ENCODE peak calls at places on chromosomes 6 and 20, in four cellular contexts. A is Panc1, O is testis, M is HepG2. G is an unnamed sample. For H3K36me3 and H3K27me3, the result is how much of the 10 kb centered on the place peaks cover.

GRCh38 chr6:99603421-99604160 is 3.0 kb upstream of the PRDM13 start:
- DNase-seq in A (no peak), O (no peak), M (no peak), G (no peak)

GRCh38 chr6:106215608-106216007 is 110.0 kb downstream of the ATG5 start:
- DNase-seq in A (no peak), O (no peak), M (no peak), G (no peak)

GRCh38 chr6:150250826-150251225 is 108.0 kb downstream of the PPP1R14C start:
- DNase-seq in A (no peak), O (no peak), M (no peak), G (peak)

GRCh38 chr6:163356324-163356723 is 58.2 kb upstream of the QKI start:
- DNase-seq in A (no peak), O (peak), M (no peak), G (peak)

GRCh38 chr20:36507746-36508145 is 33.6 kb upstream of the MYL9 start:
- DNase-seq in A (no peak), O (no peak), M (no peak), G (no peak)

GRCh38 chr20:6590891-6591679 is 176.4 kb upstream of the BMP2 start:
- DNase-seq in A (no peak), O (no peak), M (no peak), G (no peak)

GRCh38 chr20:34871966-34872603 is 571 bp downstream of the GGT7 start:
- DNase-seq in A (no peak), O (no peak), M (no peak), G (no peak)

GRCh38 chr6:158715330-158716311 is 65.8 kb downstream of the SYTL3 start:
- DNase-seq in A (no peak), O (no peak), M (no peak), G (no peak)

GRCh38 chr6:108115598-108116058 is 41.1 kb upstream of the OSTM1 start:
- DNase-seq in A (no peak), O (peak), M (peak), G (peak)

GRCh38 chr6:16729183-16729696 is 32.0 kb downstream of the ATXN1 start:
- DNase-seq in A (peak), O (no peak), M (peak), G (no peak)

GRCh38 chr6:167678102-167679101 is 148.3 kb upstream of the AFDN start:
- DNase-seq in A (no peak), O (peak), M (peak), G (peak)

GRCh38 chr20:63934271-63935068 is 21.7 kb downstream of the UCKL1 start:
- DNase-seq in A (no peak), O (no peak), M (no peak), G (no peak)

GRCh38 chr6:159916752-159917151 is 26.0 kb downstream of the MAS1 start:
- DNase-seq in A (no peak), O (no peak), M (no peak), G (peak)

GRCh38 chr6:158237656-158238055 is 69.5 kb downstream of the GTF2H5 start:
- DNase-seq in A (no peak), O (no peak), M (no peak), G (no peak)

GRCh38 chr6:1614767-1615650 is 5.3 kb downstream of the FOXC1 start:
- DNase-seq in A (no peak), O (no peak), M (no peak), G (no peak)

GRCh38 chr6:84554069-84554468 is 210.3 kb downstream of the TBX18 start:
- DNase-seq in A (no peak), O (no peak), M (no peak), G (no peak)

GRCh38 chr6:36340671-36341454 is 4.2 kb upstream of the BNIP5 start:
- DNase-seq in A (peak), O (peak), M (peak), G (peak)

GRCh38 chr6:11700118-11700718 is 78.4 kb downstream of the ADTRP start:
- DNase-seq in A (no peak), O (no peak), M (peak), G (no peak)

GRCh38 chr6:168534265-168534664 is 93.3 kb downstream of the SMOC2 start:
- DNase-seq in A (no peak), O (no peak), M (no peak), G (no peak)

GRCh38 chr6:36125575-36125974 is 4.7 kb upstream of the MAPK13 start:
- DNase-seq in A (no peak), O (no peak), M (no peak), G (no peak)

GRCh38 chr6:24766685-24767462 is 7.9 kb upstream of the GMNN start:
- DNase-seq in A (no peak), O (no peak), M (no peak), G (no peak)

GRCh38 chr6:127515234-127515793 is 3.8 kb downstream of the MTCL3 start:
- DNase-seq in A (no peak), O (no peak), M (no peak), G (no peak)

GRCh38 chr20:34970193-34971037 is 14.7 kb downstream of the MYH7B start:
- DNase-seq in A (no peak), O (no peak), M (no peak), G (peak)

GRCh38 chr6:159716247-159717086 is 10.8 kb upstream of the WTAP start:
- DNase-seq in A (no peak), O (peak), M (no peak), G (no peak)

GRCh38 chr6:3796396-3796795 is 44.9 kb upstream of the PXDC1 start:
- DNase-seq in A (no peak), O (no peak), M (no peak), G (no peak)

GRCh38 chr6:19830171-19830570 is 7.0 kb upstream of the ID4 start:
- DNase-seq in A (no peak), O (peak), M (peak), G (peak)

DNA sequence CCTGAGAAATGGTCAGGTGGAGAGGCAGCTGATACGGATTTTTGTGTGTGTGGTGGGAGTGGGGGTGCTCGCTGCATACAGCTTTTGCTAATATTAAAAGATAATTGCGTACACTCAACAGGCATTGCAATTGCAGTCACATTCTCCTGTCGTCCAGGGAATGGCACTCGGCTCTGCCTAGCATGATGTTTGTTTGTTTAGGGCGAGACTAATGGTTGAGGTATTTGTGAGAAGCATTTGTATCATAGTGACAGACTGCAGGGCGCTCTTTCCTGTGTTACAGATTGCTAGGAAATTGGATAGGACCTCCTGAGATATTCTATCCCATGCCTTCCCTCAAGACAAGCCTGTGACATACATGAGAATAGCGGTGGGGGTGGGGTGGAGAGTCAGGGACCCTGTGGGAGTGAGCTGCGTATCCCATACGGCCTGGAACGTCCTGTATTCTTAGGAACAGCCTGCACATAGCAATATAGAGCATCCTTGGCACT is 207.4 kb downstream of the SOX4 start:
- DNase-seq in A (peak), O (no peak), M (peak), G (peak)
- H3K36me3 ChIP-seq in A (under half), O (under half), M (under half), G (under half)

GRCh38 chr20:62760536-62761057 is 35.7 kb upstream of the MRGBP start:
- DNase-seq in A (no peak), O (no peak), M (no peak), G (no peak)
- H3K27ac ChIP-seq in A (no peak), O (no peak), M (no peak), G (no peak)

GRCh38 chr20:61333484-61334108 is 81.5 kb downstream of the CDH4 start:
- DNase-seq in A (no peak), O (no peak), M (no peak), G (no peak)

GRCh38 chr20:61330441-61330840 is 78.4 kb downstream of the CDH4 start:
- DNase-seq in A (no peak), O (no peak), M (no peak), G (no peak)

GRCh38 chr20:61328906-61329558 is 77.0 kb downstream of the CDH4 start:
- DNase-seq in A (no peak), O (no peak), M (peak), G (no peak)

GRCh38 chr20:61332016-61332975 is 80.2 kb downstream of the CDH4 start:
- DNase-seq in A (no peak), O (no peak), M (no peak), G (no peak)

DNA sequence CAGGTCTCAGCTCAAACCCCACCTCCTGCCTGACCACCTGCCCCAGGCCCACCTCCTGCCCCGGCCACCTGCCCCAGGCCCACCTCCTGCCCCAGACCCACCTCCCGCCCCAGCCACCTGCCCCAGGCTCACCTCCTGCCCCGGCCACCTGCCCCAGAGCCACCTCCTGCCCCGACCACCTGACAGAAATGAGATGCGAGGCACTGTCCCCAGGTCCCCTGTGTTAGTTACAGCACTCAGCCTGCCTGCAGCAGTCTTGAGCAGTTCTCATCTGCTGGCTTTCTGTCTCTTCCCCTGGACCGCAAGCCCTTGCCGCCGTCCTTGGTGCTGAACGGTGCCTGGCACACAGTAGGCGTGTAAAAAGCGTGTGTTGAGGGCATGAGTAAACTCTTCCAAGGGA is 79.5 kb downstream of the CDH4 start:
- DNase-seq in A (no peak), O (no peak), M (no peak), G (peak)
- H3K27me3 ChIP-seq in A (under half), O (under half), M (under half), G (under half)

GRCh38 chr20:62846528-62846890 is 15.1 kb downstream of the TCFL5 start:
- DNase-seq in A (no peak), O (no peak), M (no peak), G (no peak)

GRCh38 chr20:62844182-62844581 is 17.4 kb downstream of the TCFL5 start:
- DNase-seq in A (no peak), O (no peak), M (no peak), G (no peak)

GRCh38 chr20:62843656-62844055 is 18.0 kb downstream of the TCFL5 start:
- DNase-seq in A (no peak), O (no peak), M (no peak), G (no peak)

GRCh38 chr20:62845416-62845815 is 16.2 kb downstream of the TCFL5 start:
- DNase-seq in A (no peak), O (no peak), M (no peak), G (no peak)

DNA sequence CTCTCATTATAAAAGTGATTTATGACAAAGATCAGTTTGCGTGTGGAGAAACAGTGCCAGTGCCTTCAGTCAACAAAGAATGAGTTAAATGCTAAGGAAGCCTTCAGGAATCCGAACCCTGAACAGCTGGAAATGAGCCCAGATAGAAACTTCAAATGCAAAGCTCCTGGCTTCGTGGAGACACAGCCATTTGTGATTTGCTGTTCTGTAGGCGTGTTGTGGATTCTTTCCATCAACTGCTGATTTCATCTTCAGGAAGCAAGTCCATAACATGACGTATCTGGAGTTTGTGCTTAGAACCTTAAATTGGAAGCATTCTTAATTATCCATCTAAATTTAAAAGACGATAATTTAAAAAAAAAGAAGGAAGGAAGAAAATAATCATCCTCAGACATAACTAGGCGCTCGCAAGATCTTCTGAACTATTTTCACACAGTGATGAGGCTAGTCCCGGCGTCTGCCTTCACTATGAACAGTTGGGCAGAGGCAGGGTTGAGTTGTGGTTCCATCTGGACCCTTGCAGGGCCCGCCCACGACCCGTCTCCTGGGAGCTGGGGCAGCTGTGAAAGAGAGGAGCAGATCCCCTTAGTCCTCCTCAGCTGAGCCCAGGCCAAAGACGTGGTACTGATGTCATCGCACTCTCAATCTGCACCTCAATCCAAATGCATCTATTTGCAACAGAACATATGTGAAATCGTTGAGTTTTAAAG is 15.6 kb downstream of the TCFL5 start:
- DNase-seq in A (no peak), O (no peak), M (no peak), G (no peak)
- H3K36me3 ChIP-seq in A (under half), O (under half), M (under half), G (under half)

DNA sequence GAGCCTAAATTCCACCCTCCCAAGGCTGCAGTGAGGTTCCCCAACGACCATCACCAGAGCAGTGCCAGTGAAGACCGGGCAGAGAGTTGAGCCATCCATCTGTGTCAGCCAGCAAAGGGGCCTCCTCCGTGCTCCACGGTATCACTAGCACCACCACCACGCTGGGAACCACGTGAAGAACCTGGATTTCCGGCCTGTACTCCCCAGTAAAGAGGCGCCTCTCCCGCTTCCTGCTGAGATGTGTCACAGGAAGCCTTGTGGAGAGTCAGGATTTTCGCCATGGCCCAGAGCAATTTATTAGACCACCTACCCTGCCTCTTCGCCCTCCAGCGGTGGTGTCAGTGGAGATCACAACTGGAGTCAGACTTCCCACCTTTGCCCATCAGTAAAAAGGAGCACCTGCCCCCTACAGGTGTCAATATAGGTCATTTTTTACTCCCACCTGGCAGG is 28.8 kb downstream of the CPXM1 start:
- DNase-seq in A (no peak), O (no peak), M (peak), G (peak)
- H3K27ac ChIP-seq in A (no peak), O (no peak), M (no peak), G (no peak)

GRCh38 chr6:15400572-15401004 is 154.7 kb downstream of the JARID2 start:
- DNase-seq in A (no peak), O (peak), M (no peak), G (peak)

GRCh38 chr6:15399651-15400470 is 154.0 kb downstream of the JARID2 start:
- DNase-seq in A (no peak), O (peak), M (no peak), G (peak)

GRCh38 chr6:15402401-15403045 is 156.7 kb downstream of the JARID2 start:
- DNase-seq in A (no peak), O (no peak), M (no peak), G (no peak)

GRCh38 chr6:15401769-15402250 is 155.9 kb downstream of the JARID2 start:
- DNase-seq in A (no peak), O (no peak), M (peak), G (no peak)

DNA sequence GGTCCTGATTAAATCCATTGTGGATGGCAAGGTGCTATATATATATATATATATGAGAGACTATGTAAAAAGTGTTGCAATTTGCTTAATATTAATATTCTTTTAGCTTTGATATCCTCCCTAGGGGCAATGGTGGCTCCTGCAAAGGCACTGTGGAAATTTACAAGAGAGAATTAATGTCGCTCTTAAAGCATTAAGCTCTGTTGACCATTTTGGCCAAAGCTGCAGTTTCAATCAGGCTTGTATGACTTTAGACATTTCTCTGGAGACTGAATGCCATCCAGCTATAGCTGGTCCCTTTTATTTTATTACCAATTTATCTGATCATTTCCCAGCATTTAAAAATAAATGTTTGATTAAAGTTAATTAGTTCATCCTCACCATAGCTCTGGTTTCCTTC is 155.3 kb downstream of the JARID2 start:
- DNase-seq in A (no peak), O (no peak), M (no peak), G (no peak)
- H3K27me3 ChIP-seq in A (under half), O (under half), M (under half), G (under half)

GRCh38 chr6:152263582-152263981 is 373.6 kb downstream of the SYNE1 start:
- DNase-seq in A (no peak), O (no peak), M (no peak), G (no peak)
- H3K36me3 ChIP-seq in A (under half), O (under half), M (under half), G (under half)

GRCh38 chr20:38152175-38153010 is 12.7 kb downstream of the TGM2 start:
- DNase-seq in A (no peak), O (no peak), M (peak), G (peak)
- H3K27ac ChIP-seq in A (no peak), O (no peak), M (peak), G (peak)

GRCh38 chr20:59472059-59472458 is 132.3 kb upstream of the PHACTR3 start:
- DNase-seq in A (no peak), O (no peak), M (no peak), G (no peak)
- H3K27me3 ChIP-seq in A (under half), O (under half), M (half or more), G (under half)